ENCODE peak calls at places on chromosomes 16 and 17, in six cellular contexts. J, M, W, Z, G and I are unnamed samples.
A peak's percentile ranks its signal among the peaks of the same experiment; 100 is the strongest.

GRCh38 chr16:27326738-27327585 is 13.2 kb downstream of the IL4R start:
- DNase-seq in J (peak; percentile 71), G (peak; percentile 83), W (peak; percentile 87), Z (peak; percentile 56), M (peak; percentile 87), I (peak; percentile 68)

GRCh38 chr17:73255671-73256181 is 6.0 kb downstream of the CPSF4L start:
- DNase-seq in Z (peak; percentile 59), M (peak; percentile 45), G (no peak), W (peak; percentile 47), J (peak; percentile 51), I (peak; percentile 63)

GRCh38 chr16:64964126-64964540 is 157.7 kb downstream of the CDH11 start:
- DNase-seq in M (no peak), J (no peak), Z (no peak), G (no peak), W (no peak), I (no peak)

GRCh38 chr16:25643633-25644032 is 48.1 kb upstream of the HS3ST4 start:
- DNase-seq in Z (no peak), J (no peak), M (no peak), G (no peak), W (no peak), I (no peak)

GRCh38 chr17:9238340-9239259 is 217.3 kb downstream of the NTN1 start:
- DNase-seq in J (no peak), Z (no peak), W (no peak), M (no peak), G (no peak), I (no peak)

GRCh38 chr16:27237229-27238015 is 31.1 kb downstream of the NSMCE1 start:
- DNase-seq in J (peak; percentile 42), Z (peak; percentile 75), G (no peak), W (no peak), M (no peak), I (no peak)

GRCh38 chr17:16478693-16479092 is 13.3 kb downstream of the LRRC75A start:
- DNase-seq in M (no peak), W (no peak), G (no peak), J (no peak), Z (no peak), I (no peak)

GRCh38 chr17:4856937-4857314 is 23.8 kb downstream of the MINK1 start:
- DNase-seq in J (no peak), G (no peak), M (no peak), W (no peak), Z (no peak), I (no peak)

GRCh38 chr17:17833664-17834357 is 3.0 kb downstream of the SREBF1 start:
- DNase-seq in M (no peak), W (peak; percentile 64), J (no peak), G (no peak), Z (no peak), I (no peak)

GRCh38 chr17:74379495-74380085 is 12.3 kb downstream of the GPR142 start:
- DNase-seq in Z (peak; percentile 94), M (peak; percentile 93), G (peak; percentile 95), J (peak; percentile 97), W (peak; percentile 96), I (peak; percentile 64)
- H3K4me3 ChIP-seq in Z (peak overlapping the region; percentile 32), M (peak overlapping the region; percentile 48), G (no peak overlapping the region), J (peak overlapping the region; percentile 16), W (no peak overlapping the region), I (no peak overlapping the region)

GRCh38 chr17:30600830-30601494 is 123.8 kb downstream of the GOSR1 start:
- DNase-seq in M (no peak), W (peak; percentile 27), G (peak; percentile 38), Z (peak; percentile 17), J (no peak), I (no peak)
- H3K27ac ChIP-seq in M (peak overlapping the region; percentile 81), W (peak overlapping the region; percentile 97), G (peak overlapping the region; percentile 94), Z (peak overlapping the region; percentile 57), J (peak overlapping the region; percentile 95), I (no peak overlapping the region)

DNA sequence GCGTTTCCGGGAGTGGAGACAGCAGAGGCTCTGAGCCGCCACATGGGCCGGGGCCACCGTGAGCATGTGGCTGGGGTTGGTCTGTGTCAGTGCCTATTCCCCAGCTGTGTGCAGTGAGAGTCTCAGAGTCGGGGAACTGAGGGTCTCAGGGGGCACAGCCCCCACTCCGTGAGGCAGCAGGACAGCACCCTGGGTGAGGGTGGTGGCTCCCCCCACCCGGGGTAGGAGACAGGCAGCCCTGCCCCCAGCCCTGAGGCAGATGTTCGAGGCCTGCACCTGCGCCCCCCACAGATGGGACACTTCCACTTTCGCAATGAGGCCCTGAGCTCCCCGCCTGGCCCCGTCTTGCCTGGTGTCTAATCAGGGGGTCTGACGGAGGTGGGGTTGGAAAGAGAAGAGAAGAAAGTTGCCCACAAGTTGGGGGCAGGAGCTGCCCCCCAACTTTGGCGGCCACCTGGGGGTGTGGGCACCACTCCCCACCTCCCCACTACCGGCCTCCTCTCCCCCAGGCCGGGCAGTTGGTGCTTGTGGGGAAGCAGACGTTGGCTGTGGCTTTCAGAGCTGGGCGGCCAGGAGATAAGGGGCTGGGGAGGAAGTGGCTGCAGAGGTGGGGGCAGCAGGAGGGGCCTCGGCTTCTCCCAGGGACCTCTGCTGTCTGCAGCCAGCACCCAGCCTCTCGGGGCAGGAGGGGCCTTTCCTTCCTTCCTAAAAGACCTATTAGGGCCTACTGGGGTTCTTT is 1.8 kb upstream of the CBFA2T3 start:
- DNase-seq in W (no peak), Z (no peak), J (no peak), G (no peak), M (no peak), I (no peak)
- H3K4me1 ChIP-seq in W (no peaks in the 10 kb centered on the region), Z (no peaks in the 10 kb centered on the region), J (peaks cover 24% of the 10 kb centered on the region), G (no peaks in the 10 kb centered on the region), M (no peaks in the 10 kb centered on the region), I (no peaks in the 10 kb centered on the region)

GRCh38 chr17:45255358-45255757 is 6.5 kb downstream of the SPATA32 start:
- DNase-seq in W (no peak), M (no peak), J (no peak), Z (no peak), G (no peak), I (no peak)

GRCh38 chr17:45253879-45254278 is 8.0 kb downstream of the SPATA32 start:
- DNase-seq in W (no peak), Z (no peak), G (no peak), J (no peak), M (no peak), I (no peak)

GRCh38 chr17:45248132-45248936 is 13.6 kb downstream of the SPATA32 start:
- DNase-seq in J (peak; percentile 76), Z (peak; percentile 85), M (no peak), W (peak; percentile 80), G (peak; percentile 59), I (no peak)

GRCh38 chr17:45247429-45248131 is 14.3 kb downstream of the SPATA32 start:
- DNase-seq in G (peak; percentile 95), M (peak; percentile 86), W (peak; percentile 99), Z (peak; percentile 97), J (peak; percentile 98), I (peak; percentile 90)

DNA sequence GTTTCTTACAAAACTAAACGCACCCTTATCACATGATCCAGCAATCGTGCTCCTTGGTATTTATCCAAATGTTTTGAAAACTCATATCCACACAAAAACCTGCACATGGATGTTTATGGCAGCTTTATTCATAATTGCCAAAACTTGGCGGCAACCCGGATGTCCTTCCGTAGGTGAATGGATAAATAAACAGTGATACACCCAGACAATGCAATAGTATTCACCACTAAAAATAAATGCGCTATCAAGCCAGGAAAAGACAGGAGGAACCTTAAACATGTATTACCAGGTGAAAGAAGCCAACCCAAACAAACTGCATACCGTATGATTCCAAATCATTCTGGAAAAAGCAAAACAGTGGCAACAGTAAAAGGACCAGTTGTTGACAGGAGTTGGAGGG is 10.0 kb downstream of the SPATA32 start:
- DNase-seq in W (no peak), G (no peak), J (no peak), M (no peak), Z (no peak), I (no peak)
- H3K4me3 ChIP-seq in W (no peak overlapping the region), G (no peak overlapping the region), J (no peak overlapping the region), M (no peak overlapping the region), Z (no peak overlapping the region), I (no peak overlapping the region)

GRCh38 chr17:74729368-74729767 is 7.7 kb upstream of the RAB37 start:
- DNase-seq in G (no peak), W (no peak), J (no peak), M (no peak), Z (no peak), I (no peak)

GRCh38 chr17:74729866-74730265 is 7.2 kb upstream of the RAB37 start:
- DNase-seq in M (no peak), J (no peak), G (no peak), W (no peak), Z (no peak), I (no peak)

GRCh38 chr17:74728033-74728701 is 8.9 kb upstream of the RAB37 start:
- DNase-seq in W (no peak), Z (no peak), M (no peak), G (no peak), J (no peak), I (no peak)

GRCh38 chr17:74730491-74731346 is 6.3 kb upstream of the RAB37 start:
- DNase-seq in J (no peak), G (no peak), M (no peak), W (no peak), Z (peak; percentile 69), I (no peak)

DNA sequence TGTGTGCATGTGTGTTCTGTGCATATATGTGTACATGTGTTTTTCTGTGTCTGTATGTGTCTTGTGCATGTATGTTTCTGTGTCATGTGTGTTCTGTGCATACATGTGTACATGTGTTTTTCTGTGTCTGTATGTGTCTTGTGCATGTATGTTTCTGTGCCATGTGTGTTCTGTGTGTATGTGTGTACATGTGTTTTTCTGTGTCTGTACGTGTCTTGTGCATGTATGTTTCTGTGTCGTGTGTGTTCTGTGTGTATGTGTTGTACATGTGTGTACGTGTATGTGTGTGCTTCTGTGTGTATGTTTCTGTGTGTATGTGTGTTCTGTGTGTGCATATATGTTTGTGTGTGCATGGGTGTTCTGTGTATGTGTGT is 8.4 kb upstream of the RAB37 start:
- DNase-seq in W (no peak), J (no peak), G (no peak), M (no peak), Z (no peak), I (no peak)
- H3K27ac ChIP-seq in W (no peak overlapping the region), J (no peak overlapping the region), G (no peak overlapping the region), M (no peak overlapping the region), Z (no peak overlapping the region), I (no peak overlapping the region)

DNA sequence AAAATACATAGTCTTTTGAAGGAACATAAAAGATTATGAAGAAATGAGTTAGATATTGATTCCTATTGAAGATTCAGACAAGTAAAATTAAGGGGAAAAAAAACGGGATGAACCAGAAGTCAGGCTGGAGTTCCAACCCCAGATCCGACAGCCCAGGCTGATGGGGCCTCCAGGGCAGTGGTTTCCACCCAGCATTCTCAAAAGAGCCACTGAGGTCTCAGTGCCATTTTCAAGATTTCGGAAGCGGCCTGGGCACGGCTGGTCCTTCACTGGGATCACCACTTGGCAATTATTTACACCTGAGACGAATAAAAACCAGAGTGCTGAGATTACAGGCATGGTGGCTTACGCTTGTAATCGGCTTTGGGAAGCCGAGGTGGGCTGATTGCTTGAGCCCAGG is 9.5 kb downstream of the STH start:
- DNase-seq in G (no peak), Z (no peak), M (no peak), W (no peak), J (no peak), I (no peak)
- H3K4me1 ChIP-seq in G (no peaks in the 10 kb centered on the region), Z (no peaks in the 10 kb centered on the region), M (peaks cover 21% of the 10 kb centered on the region), W (peaks cover 9% of the 10 kb centered on the region), J (peaks cover 14% of the 10 kb centered on the region), I (no peaks in the 10 kb centered on the region)